ENCODE peak calls at places on chromosomes 7 and 10, in four cellular contexts. Z is PC-3, S is fibroblast of lung, Y is HCT116. O is an unnamed sample.

GRCh38 chr10:79142064-79142491 is 73.3 kb downstream of the ZMIZ1 start:
- DNase-seq in Z (no peak), S (peak), Y (no peak), O (no peak)

GRCh38 chr10:48531486-48531885 is 73.4 kb downstream of the ARHGAP22 start:
- DNase-seq in S (peak), Y (no peak), Z (no peak), O (no peak)

GRCh38 chr7:13035233-13035632 is 347.8 kb downstream of the ARL4A start:
- DNase-seq in Z (no peak), Y (no peak), S (no peak), O (no peak)

GRCh38 chr10:78927257-78927995 is 141.3 kb upstream of the ZMIZ1 start:
- DNase-seq in S (no peak), Y (peak), Z (peak), O (no peak)

GRCh38 chr10:15797346-15797745 is 63.0 kb downstream of the MINDY3 start:
- DNase-seq in Y (no peak), Z (no peak), S (no peak), O (no peak)

GRCh38 chr10:70478191-70479160 is at the start of gene PALD1:
- DNase-seq in Z (peak), Y (peak), S (peak), O (peak)

GRCh38 chr7:503046-503574 is 16.5 kb downstream of the PDGFA start:
- DNase-seq in Y (no peak), S (no peak), Z (no peak), O (no peak)

GRCh38 chr7:156473476-156474240 is 166.9 kb upstream of the RNF32 start:
- DNase-seq in Z (peak), S (peak), Y (peak), O (peak)

GRCh38 chr7:13055732-13056369 is 368.4 kb downstream of the ARL4A start:
- DNase-seq in Y (no peak), S (no peak), Z (no peak), O (no peak)

GRCh38 chr10:117163954-117164292 is 25.9 kb upstream of the VAX1 start:
- DNase-seq in Z (no peak), Y (no peak), S (no peak), O (no peak)
- TF ChIP-seq EZH2 in Z (no peak), Y (no peak), S (no peak), O (no peak)

GRCh38 chr7:28708033-28708451 is 250.1 kb downstream of the TRIL start:
- DNase-seq in S (peak), Y (no peak), Z (no peak), O (peak)

GRCh38 chr7:28711096-28711495 is 247.0 kb downstream of the TRIL start:
- DNase-seq in Y (no peak), S (no peak), Z (no peak), O (no peak)

GRCh38 chr7:28708458-28708951 is 249.6 kb downstream of the TRIL start:
- DNase-seq in S (peak), Y (no peak), Z (no peak), O (peak)

GRCh38 chr7:28707291-28707690 is 250.8 kb downstream of the TRIL start:
- DNase-seq in Y (no peak), Z (no peak), S (no peak), O (no peak)

DNA sequence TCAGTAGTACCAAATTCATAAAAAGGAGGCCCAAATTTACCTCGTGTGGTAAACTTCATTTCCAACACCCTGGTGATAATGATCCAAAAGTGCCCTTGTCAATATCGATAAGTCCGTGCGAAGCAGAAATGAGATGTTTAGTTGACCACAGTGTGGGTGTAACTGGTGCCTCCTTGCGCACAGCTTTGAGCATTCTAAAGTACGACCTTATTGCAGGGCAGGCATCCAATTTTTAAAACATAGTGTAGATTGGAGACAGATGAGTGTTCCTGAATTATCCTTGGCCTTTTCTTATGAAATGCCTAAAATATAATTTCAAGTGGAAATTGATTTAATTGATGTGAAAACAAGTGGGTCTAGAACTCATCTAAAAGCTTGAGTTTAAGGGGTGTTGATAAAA is 248.4 kb downstream of the TRIL start:
- DNase-seq in Y (no peak), Z (no peak), S (no peak), O (no peak)
- H3K27ac ChIP-seq in Y (no peak), Z (no peak), S (no peak), O (no peak)

GRCh38 chr7:80453699-80454340 is 58.0 kb downstream of the GNAT3 start:
- DNase-seq in S (no peak), Y (peak), Z (peak), O (peak)
- TF ChIP-seq CTCF in S (no peak), Y (peak), Z (peak), O (peak)

DNA sequence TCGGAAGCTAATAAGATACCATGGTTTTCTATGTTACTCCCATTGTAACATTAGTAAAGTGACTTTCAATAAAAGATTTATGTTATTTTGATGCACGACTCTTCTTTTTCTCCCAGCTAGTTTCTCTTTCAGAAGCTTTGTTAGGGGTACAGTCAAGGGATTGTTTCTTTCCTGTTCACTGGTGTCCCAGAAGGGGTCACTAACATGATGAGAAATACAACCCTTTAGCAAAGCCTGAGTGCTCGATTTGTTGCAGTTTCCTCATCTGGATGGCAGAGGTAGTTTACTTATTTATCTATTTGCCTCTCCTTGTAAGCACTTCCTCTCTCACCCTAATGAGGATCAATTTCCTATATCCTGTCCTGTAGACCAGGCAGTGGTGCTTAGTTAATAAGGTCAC is 17.0 kb downstream of the SRI start:
- DNase-seq in S (no peak), Y (no peak), Z (no peak), O (no peak)
- TF ChIP-seq EZH2 in S (no peak), Y (no peak), Z (no peak), O (no peak)

GRCh38 chr7:105268056-105268455 is 120.7 kb downstream of the SRPK2 start:
- DNase-seq in Y (no peak), Z (peak), S (peak), O (no peak)
- H3K27ac ChIP-seq in Y (no peak), Z (peak), S (peak), O (peak)

DNA sequence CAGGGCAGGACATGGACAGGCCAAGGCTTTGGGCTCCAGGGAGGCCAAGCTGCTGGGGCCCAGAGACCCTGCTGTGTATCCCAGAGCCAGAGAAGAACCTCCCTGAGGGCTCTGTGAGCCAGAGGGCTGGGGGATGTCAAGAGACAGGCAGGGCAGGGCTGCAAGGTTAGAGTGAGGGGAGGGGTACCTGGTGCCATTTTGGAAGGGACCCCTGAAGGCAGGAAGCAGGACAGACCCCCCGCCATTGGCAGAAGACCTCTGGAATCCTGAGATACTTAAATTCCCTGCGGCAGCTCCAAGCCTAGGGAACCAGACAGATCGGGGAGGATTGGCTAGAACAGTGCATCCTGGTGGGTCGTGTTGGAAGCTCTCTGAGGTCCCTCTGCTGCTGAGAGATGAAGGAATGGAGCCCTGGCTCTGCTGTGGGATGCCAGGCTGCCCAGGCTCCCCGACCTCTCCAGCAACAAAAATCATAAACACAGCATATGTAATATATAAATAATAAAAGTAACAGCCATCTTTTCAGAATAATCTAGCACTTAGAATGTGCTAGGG is 75.0 kb downstream of the LHPP start:
- DNase-seq in Z (no peak), S (no peak), Y (no peak), O (no peak)
- TF ChIP-seq CTCF in Z (no peak), S (no peak), Y (no peak), O (no peak)